ENCODE peak calls at places on chromosomes 5 and 9, in four cellular contexts. K is H9, A is IMR-90, X is H1. R is an unnamed sample.

GRCh38 chr9:131402738-131403492 is 9.0 kb downstream of the PRRC2B start:
- DNase-seq in K (no peak), A (peak), X (no peak), R (no peak)

GRCh38 chr9:124355032-124355940 is 60.0 kb downstream of the PSMB7 start:
- DNase-seq in K (no peak), A (no peak), X (no peak), R (no peak)

GRCh38 chr5:141882594-141883183 is 4.5 kb upstream of the PCDH1 start:
- DNase-seq in K (peak), A (no peak), X (no peak), R (peak)

GRCh38 chr9:14018061-14018460 is 295.9 kb downstream of the NFIB start:
- DNase-seq in K (no peak), A (peak), X (no peak), R (no peak)

GRCh38 chr9:92001244-92001643 is 51.2 kb upstream of the ROR2 start:
- DNase-seq in K (no peak), A (peak), X (no peak), R (no peak)

GRCh38 chr9:114397219-114397847 is 9.6 kb upstream of the AKNA start:
- DNase-seq in K (no peak), A (no peak), X (no peak), R (no peak)

GRCh38 chr9:131835132-131835910 is 95.4 kb upstream of the RAPGEF1 start:
- DNase-seq in K (no peak), A (peak), X (no peak), R (no peak)

GRCh38 chr5:128493657-128494329 is 44.3 kb downstream of the FBN2 start:
- DNase-seq in K (no peak), A (peak), X (no peak), R (no peak)

GRCh38 chr5:115184780-115185179 is 15.1 kb upstream of the TRIM36 start:
- DNase-seq in K (no peak), A (peak), X (no peak), R (no peak)

GRCh38 chr9:77455312-77455927 is 192.7 kb downstream of the GNA14 start:
- DNase-seq in K (no peak), A (no peak), X (no peak), R (peak)

GRCh38 chr9:95570646-95571045 is 53.9 kb upstream of the PTCH1 start:
- DNase-seq in K (no peak), A (no peak), X (no peak), R (peak)

GRCh38 chr9:3980771-3981170 is 319.1 kb downstream of the GLIS3 start:
- DNase-seq in K (no peak), A (peak), X (no peak), R (no peak)

GRCh38 chr9:124274738-124275137 is 17.0 kb downstream of the NEK6 start:
- DNase-seq in K (no peak), A (no peak), X (no peak), R (no peak)

GRCh38 chr5:170503970-170504525 is at the start of gene KCNIP1:
- DNase-seq in K (peak), A (no peak), X (no peak), R (peak)

GRCh38 chr9:134928796-134929559 is 11.3 kb upstream of the FCN1 start:
- DNase-seq in K (no peak), A (no peak), X (no peak), R (no peak)

GRCh38 chr9:35559792-35560530 is 45.1 kb upstream of the TESK1 start:
- DNase-seq in K (no peak), A (no peak), X (no peak), R (no peak)

GRCh38 chr5:180636403-180637075 is 12.9 kb downstream of the FLT4 start:
- DNase-seq in K (no peak), A (peak), X (no peak), R (no peak)

GRCh38 chr9:137785704-137786161 is 91.8 kb upstream of the CACNA1B start:
- DNase-seq in K (peak), A (peak), X (no peak), R (peak)
- H4K5ac ChIP-seq in K (no peak), A (no peak), X (no peak), R (no peak)

DNA sequence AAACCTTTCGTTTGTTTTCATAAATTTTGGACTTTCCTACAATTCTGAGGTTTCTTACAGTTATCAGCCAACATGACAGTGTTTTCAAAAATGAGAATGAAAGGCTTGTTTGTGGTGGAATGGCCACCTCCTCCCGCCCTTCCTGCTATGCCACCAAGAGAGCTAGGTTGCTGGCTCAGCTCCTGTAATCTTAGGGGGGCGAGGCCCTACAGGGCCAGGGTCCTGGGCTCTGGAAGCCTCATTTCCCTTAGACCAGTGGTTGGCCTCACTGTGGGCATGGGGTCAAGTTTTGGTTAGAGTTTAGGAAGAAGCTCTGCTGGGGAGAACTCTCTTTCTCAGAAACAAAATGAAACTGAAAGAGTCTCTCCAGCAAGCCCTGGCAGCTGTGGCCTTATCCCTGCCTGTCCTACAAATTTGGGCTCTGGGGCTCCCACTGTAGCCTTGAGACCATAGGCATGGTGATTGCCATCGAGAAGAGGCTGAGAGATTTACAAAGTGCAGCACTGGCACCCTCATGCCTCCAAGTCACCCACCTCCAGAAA is 66.2 kb downstream of the IRX1 start:
- DNase-seq in K (no peak), A (no peak), X (no peak), R (no peak)
- H4K5ac ChIP-seq in K (no peak), A (no peak), X (no peak), R (no peak)

DNA sequence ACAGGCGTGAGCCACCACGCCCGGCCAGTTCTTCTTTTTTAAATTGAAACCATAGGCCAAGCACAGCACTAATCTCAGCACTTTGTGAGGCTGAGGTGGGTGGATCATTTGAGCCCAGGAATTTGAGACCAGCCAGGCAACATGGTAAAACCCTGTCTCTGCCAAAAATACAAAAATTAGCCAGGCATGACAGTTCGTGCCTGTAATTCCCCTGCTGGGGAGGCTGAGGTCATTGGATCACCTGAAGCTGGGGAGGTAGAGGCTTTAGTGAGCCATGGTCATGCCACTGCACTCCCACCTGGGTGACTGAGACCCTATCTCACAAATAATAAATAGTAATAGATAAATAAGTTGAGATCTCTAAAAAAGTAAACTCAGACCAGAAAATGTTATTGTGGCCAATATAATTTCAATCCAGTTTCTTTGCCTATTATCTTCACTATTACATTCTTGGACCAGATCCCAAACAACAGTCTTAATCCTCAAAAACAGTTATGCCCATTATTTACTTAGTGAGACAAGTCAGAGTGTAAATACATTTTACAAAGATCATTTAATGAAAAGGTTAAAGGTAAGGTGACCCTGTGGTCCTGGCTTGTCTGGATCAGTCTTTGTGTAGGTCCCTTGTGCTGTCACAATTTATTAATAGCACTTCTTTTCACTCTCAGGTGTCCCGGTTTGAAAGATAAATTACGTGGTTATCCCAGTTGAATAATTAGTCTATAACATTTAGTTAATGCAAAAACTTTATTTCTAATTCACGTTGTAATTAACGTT is 53.6 kb downstream of the RAB24 start:
- DNase-seq in K (no peak), A (no peak), X (no peak), R (no peak)
- H4K5ac ChIP-seq in K (no peak), A (no peak), X (no peak), R (no peak)

GRCh38 chr5:174744896-174745295 is 20.5 kb downstream of the MSX2 start:
- DNase-seq in K (no peak), A (no peak), X (no peak), R (no peak)
- H4K5ac ChIP-seq in K (no peak), A (no peak), X (no peak), R (no peak)

GRCh38 chr5:55715519-55716078 is 3.5 kb upstream of the SLC38A9 start:
- DNase-seq in K (no peak), A (no peak), X (no peak), R (no peak)
- H4K5ac ChIP-seq in K (no peak), A (no peak), X (no peak), R (no peak)

GRCh38 chr9:6109986-6110385 is 94.6 kb upstream of the RANBP6 start:
- DNase-seq in K (no peak), A (peak), X (no peak), R (no peak)
- H4K5ac ChIP-seq in K (no peak), A (no peak), X (no peak), R (no peak)

GRCh38 chr5:6493681-6494454 is 45.2 kb downstream of the UBE2QL1 start:
- DNase-seq in K (no peak), A (no peak), X (no peak), R (no peak)

GRCh38 chr5:6496207-6496584 is 47.5 kb downstream of the UBE2QL1 start:
- DNase-seq in K (no peak), A (no peak), X (no peak), R (no peak)

GRCh38 chr5:6495433-6496206 is 47.0 kb downstream of the UBE2QL1 start:
- DNase-seq in K (no peak), A (no peak), X (no peak), R (no peak)

GRCh38 chr5:6496636-6497035 is 48.0 kb downstream of the UBE2QL1 start:
- DNase-seq in K (no peak), A (no peak), X (no peak), R (no peak)

GRCh38 chr5:6497267-6497666 is 48.6 kb downstream of the UBE2QL1 start:
- DNase-seq in K (no peak), A (no peak), X (no peak), R (peak)
- H4K5ac ChIP-seq in K (no peak), A (no peak), X (no peak), R (no peak)

DNA sequence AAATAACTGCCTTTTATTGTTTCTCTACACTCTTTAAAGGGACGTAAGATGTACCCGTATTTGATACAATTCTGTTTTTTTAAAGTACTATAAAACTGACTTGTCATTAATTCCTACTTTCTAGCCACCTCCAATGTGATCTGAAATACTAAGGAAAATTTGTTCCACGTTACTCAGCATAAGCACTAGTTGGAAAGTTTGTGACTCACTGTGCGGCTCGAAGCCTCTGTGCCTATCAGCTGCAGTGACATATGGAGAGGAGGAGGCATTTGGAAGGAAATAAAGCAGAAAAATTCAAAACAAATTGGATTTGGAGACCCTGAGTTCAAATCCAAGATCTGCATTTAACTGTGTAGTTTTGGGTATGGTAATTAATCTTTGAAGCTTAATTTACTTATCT is 339.4 kb downstream of the BRINP1 start:
- DNase-seq in K (no peak), A (no peak), X (no peak), R (no peak)
- H4K5ac ChIP-seq in K (no peak), A (no peak), X (no peak), R (no peak)

R was measured in mesendoderm.